ENCODE peak calls at places on chromosomes 7 and 10, in ten cellular contexts. One of them, this sample, is unnamed. For H3K27me3, the result is how much of the 10 kb centered on the place peaks cover.

GRCh38 chr7:142594078-142594477 is 155.2 kb upstream of the PRSS1 start:
- DNase-seq in endothelial cell of umbilical vein: no peak
- DNase-seq in tibial nerve: no peak
- DNase-seq in pancreas: no peak
- DNase-seq in A673: no peak
- DNase-seq in breast epithelium: no peak
- DNase-seq in body of pancreas: no peak
- DNase-seq in Panc1: no peak
- DNase-seq in brain microvascular endothelial cell: no peak
- DNase-seq in tibial artery: no peak
- DNase-seq in this sample: no peak

GRCh38 chr7:129470411-129470810 is 31.9 kb upstream of the SMKR1 start:
- DNase-seq in endothelial cell of umbilical vein: no peak
- DNase-seq in tibial nerve: no peak
- DNase-seq in pancreas: no peak
- DNase-seq in A673: no peak
- DNase-seq in breast epithelium: no peak
- DNase-seq in body of pancreas: no peak
- DNase-seq in Panc1: no peak
- DNase-seq in brain microvascular endothelial cell: no peak
- DNase-seq in tibial artery: no peak
- DNase-seq in this sample: no peak

GRCh38 chr7:143345428-143345900 is 17.0 kb downstream of the FAM131B start:
- DNase-seq in endothelial cell of umbilical vein: peak
- DNase-seq in tibial nerve: no peak
- DNase-seq in pancreas: peak
- DNase-seq in A673: peak
- DNase-seq in breast epithelium: no peak
- DNase-seq in body of pancreas: peak
- DNase-seq in Panc1: no peak
- DNase-seq in brain microvascular endothelial cell: peak
- DNase-seq in tibial artery: peak
- DNase-seq in this sample: peak

GRCh38 chr10:71045188-71045841 is 156.9 kb upstream of the PCBD1 start:
- DNase-seq in endothelial cell of umbilical vein: no peak
- DNase-seq in tibial nerve: peak
- DNase-seq in pancreas: no peak
- DNase-seq in A673: no peak
- DNase-seq in breast epithelium: no peak
- DNase-seq in body of pancreas: peak
- DNase-seq in Panc1: no peak
- DNase-seq in brain microvascular endothelial cell: no peak
- DNase-seq in tibial artery: peak
- DNase-seq in this sample: no peak

GRCh38 chr7:76512941-76513816 is 2.8 kb downstream of the UPK3B start:
- DNase-seq in endothelial cell of umbilical vein: peak
- DNase-seq in tibial nerve: no peak
- DNase-seq in pancreas: peak
- DNase-seq in A673: no peak
- DNase-seq in breast epithelium: no peak
- DNase-seq in body of pancreas: no peak
- DNase-seq in Panc1: no peak
- DNase-seq in brain microvascular endothelial cell: no peak
- DNase-seq in tibial artery: no peak
- DNase-seq in this sample: peak

GRCh38 chr10:34816067-34817002 is 1.2 kb upstream of the PARD3 start:
- DNase-seq in endothelial cell of umbilical vein: peak
- DNase-seq in tibial nerve: no peak
- DNase-seq in pancreas: no peak
- DNase-seq in A673: peak
- DNase-seq in breast epithelium: no peak
- DNase-seq in body of pancreas: no peak
- DNase-seq in Panc1: no peak
- DNase-seq in brain microvascular endothelial cell: no peak
- DNase-seq in tibial artery: peak
- DNase-seq in this sample: no peak

GRCh38 chr10:58741673-58742072 is 229.0 kb downstream of the BICC1 start:
- DNase-seq in endothelial cell of umbilical vein: no peak
- DNase-seq in tibial nerve: no peak
- DNase-seq in pancreas: no peak
- DNase-seq in A673: no peak
- DNase-seq in breast epithelium: no peak
- DNase-seq in body of pancreas: no peak
- DNase-seq in Panc1: no peak
- DNase-seq in brain microvascular endothelial cell: no peak
- DNase-seq in tibial artery: no peak
- DNase-seq in this sample: no peak

GRCh38 chr10:9331583-9332008 is 1277.1 kb downstream of the GATA3 start:
- DNase-seq in endothelial cell of umbilical vein: peak
- DNase-seq in tibial nerve: no peak
- DNase-seq in pancreas: no peak
- DNase-seq in A673: peak
- DNase-seq in breast epithelium: no peak
- DNase-seq in body of pancreas: no peak
- DNase-seq in Panc1: peak
- DNase-seq in brain microvascular endothelial cell: peak
- DNase-seq in tibial artery: no peak
- DNase-seq in this sample: no peak

GRCh38 chr10:6065406-6065805 is 3.2 kb upstream of the IL2RA start:
- DNase-seq in endothelial cell of umbilical vein: no peak
- DNase-seq in tibial nerve: no peak
- DNase-seq in pancreas: no peak
- DNase-seq in A673: no peak
- DNase-seq in breast epithelium: no peak
- DNase-seq in body of pancreas: no peak
- DNase-seq in Panc1: no peak
- DNase-seq in brain microvascular endothelial cell: no peak
- DNase-seq in tibial artery: no peak
- DNase-seq in this sample: no peak

GRCh38 chr10:119315128-119316001 is 108.0 kb downstream of the GRK5 start:
- DNase-seq in endothelial cell of umbilical vein: peak
- DNase-seq in tibial nerve: peak
- DNase-seq in pancreas: no peak
- DNase-seq in A673: peak
- DNase-seq in breast epithelium: no peak
- DNase-seq in body of pancreas: no peak
- DNase-seq in Panc1: peak
- DNase-seq in brain microvascular endothelial cell: peak
- DNase-seq in tibial artery: peak
- DNase-seq in this sample: peak

GRCh38 chr10:132353456-132354355 is 21.7 kb downstream of the LRRC27 start:
- DNase-seq in endothelial cell of umbilical vein: no peak
- DNase-seq in tibial nerve: no peak
- DNase-seq in pancreas: no peak
- DNase-seq in A673: no peak
- DNase-seq in breast epithelium: peak
- DNase-seq in body of pancreas: no peak
- DNase-seq in Panc1: no peak
- DNase-seq in brain microvascular endothelial cell: no peak
- DNase-seq in tibial artery: peak
- DNase-seq in this sample: no peak

GRCh38 chr10:70055550-70055949 is 2.9 kb downstream of the MACROH2A2 start:
- DNase-seq in endothelial cell of umbilical vein: no peak
- DNase-seq in tibial nerve: no peak
- DNase-seq in pancreas: no peak
- DNase-seq in A673: peak
- DNase-seq in breast epithelium: no peak
- DNase-seq in body of pancreas: no peak
- DNase-seq in Panc1: no peak
- DNase-seq in brain microvascular endothelial cell: no peak
- DNase-seq in tibial artery: no peak
- DNase-seq in this sample: no peak

GRCh38 chr7:21542891-21543527 is at the start of gene DNAH11:
- DNase-seq in endothelial cell of umbilical vein: peak
- DNase-seq in tibial nerve: no peak
- DNase-seq in pancreas: peak
- DNase-seq in A673: peak
- DNase-seq in breast epithelium: no peak
- DNase-seq in body of pancreas: peak
- DNase-seq in Panc1: no peak
- DNase-seq in brain microvascular endothelial cell: no peak
- DNase-seq in tibial artery: no peak
- DNase-seq in this sample: no peak
- H3K4me3 ChIP-seq in endothelial cell of umbilical vein: peak
- H3K4me3 ChIP-seq in tibial nerve: no peak
- H3K4me3 ChIP-seq in pancreas: peak
- H3K4me3 ChIP-seq in A673: peak
- H3K4me3 ChIP-seq in breast epithelium: peak
- H3K4me3 ChIP-seq in body of pancreas: no peak
- H3K4me3 ChIP-seq in Panc1: peak
- H3K4me3 ChIP-seq in brain microvascular endothelial cell: peak
- H3K4me3 ChIP-seq in tibial artery: peak
- H3K4me3 ChIP-seq in this sample: peak

GRCh38 chr10:100714566-100714950 is 30.8 kb upstream of the PAX2 start:
- DNase-seq in endothelial cell of umbilical vein: no peak
- DNase-seq in tibial nerve: no peak
- DNase-seq in pancreas: no peak
- DNase-seq in A673: no peak
- DNase-seq in breast epithelium: no peak
- DNase-seq in body of pancreas: no peak
- DNase-seq in Panc1: no peak
- DNase-seq in brain microvascular endothelial cell: no peak
- DNase-seq in tibial artery: no peak
- DNase-seq in this sample: no peak
- H3K27me3 ChIP-seq in endothelial cell of umbilical vein: half or more
- H3K27me3 ChIP-seq in tibial nerve: half or more
- H3K27me3 ChIP-seq in pancreas: under half
- H3K27me3 ChIP-seq in A673: half or more
- H3K27me3 ChIP-seq in breast epithelium: half or more
- H3K27me3 ChIP-seq in body of pancreas: under half
- H3K27me3 ChIP-seq in Panc1: under half
- H3K27me3 ChIP-seq in brain microvascular endothelial cell: half or more
- H3K27me3 ChIP-seq in tibial artery: half or more
- H3K27me3 ChIP-seq in this sample: half or more

GRCh38 chr10:102775973-102776669 is 32.4 kb downstream of the WBP1L start:
- DNase-seq in endothelial cell of umbilical vein: peak
- DNase-seq in tibial nerve: peak
- DNase-seq in pancreas: no peak
- DNase-seq in A673: peak
- DNase-seq in breast epithelium: no peak
- DNase-seq in body of pancreas: peak
- DNase-seq in Panc1: no peak
- DNase-seq in brain microvascular endothelial cell: peak
- DNase-seq in tibial artery: peak
- DNase-seq in this sample: no peak
- H3K4me3 ChIP-seq in endothelial cell of umbilical vein: peak
- H3K4me3 ChIP-seq in tibial nerve: peak
- H3K4me3 ChIP-seq in pancreas: no peak
- H3K4me3 ChIP-seq in A673: peak
- H3K4me3 ChIP-seq in breast epithelium: peak
- H3K4me3 ChIP-seq in body of pancreas: no peak
- H3K4me3 ChIP-seq in Panc1: peak
- H3K4me3 ChIP-seq in brain microvascular endothelial cell: peak
- H3K4me3 ChIP-seq in tibial artery: peak
- H3K4me3 ChIP-seq in this sample: no peak

GRCh38 chr7:35260254-35260653 is 6.4 kb upstream of the TBX20 start:
- DNase-seq in endothelial cell of umbilical vein: no peak
- DNase-seq in tibial nerve: no peak
- DNase-seq in pancreas: no peak
- DNase-seq in A673: no peak
- DNase-seq in breast epithelium: no peak
- DNase-seq in body of pancreas: no peak
- DNase-seq in Panc1: no peak
- DNase-seq in brain microvascular endothelial cell: no peak
- DNase-seq in tibial artery: no peak
- DNase-seq in this sample: no peak
- H3K27me3 ChIP-seq in endothelial cell of umbilical vein: half or more
- H3K27me3 ChIP-seq in tibial nerve: half or more
- H3K27me3 ChIP-seq in pancreas: under half
- H3K27me3 ChIP-seq in A673: half or more
- H3K27me3 ChIP-seq in breast epithelium: half or more
- H3K27me3 ChIP-seq in body of pancreas: under half
- H3K27me3 ChIP-seq in Panc1: under half
- H3K27me3 ChIP-seq in brain microvascular endothelial cell: half or more
- H3K27me3 ChIP-seq in tibial artery: half or more
- H3K27me3 ChIP-seq in this sample: half or more

GRCh38 chr10:50857579-50857978 is 27.8 kb downstream of the A1CF start:
- DNase-seq in endothelial cell of umbilical vein: no peak
- DNase-seq in tibial nerve: no peak
- DNase-seq in pancreas: no peak
- DNase-seq in A673: no peak
- DNase-seq in breast epithelium: no peak
- DNase-seq in body of pancreas: no peak
- DNase-seq in Panc1: no peak
- DNase-seq in brain microvascular endothelial cell: no peak
- DNase-seq in tibial artery: no peak
- DNase-seq in this sample: no peak
- H3K4me3 ChIP-seq in endothelial cell of umbilical vein: no peak
- H3K4me3 ChIP-seq in tibial nerve: no peak
- H3K4me3 ChIP-seq in pancreas: no peak
- H3K4me3 ChIP-seq in A673: no peak
- H3K4me3 ChIP-seq in breast epithelium: no peak
- H3K4me3 ChIP-seq in body of pancreas: no peak
- H3K4me3 ChIP-seq in Panc1: no peak
- H3K4me3 ChIP-seq in brain microvascular endothelial cell: no peak
- H3K4me3 ChIP-seq in tibial artery: no peak
- H3K4me3 ChIP-seq in this sample: no peak

DNA sequence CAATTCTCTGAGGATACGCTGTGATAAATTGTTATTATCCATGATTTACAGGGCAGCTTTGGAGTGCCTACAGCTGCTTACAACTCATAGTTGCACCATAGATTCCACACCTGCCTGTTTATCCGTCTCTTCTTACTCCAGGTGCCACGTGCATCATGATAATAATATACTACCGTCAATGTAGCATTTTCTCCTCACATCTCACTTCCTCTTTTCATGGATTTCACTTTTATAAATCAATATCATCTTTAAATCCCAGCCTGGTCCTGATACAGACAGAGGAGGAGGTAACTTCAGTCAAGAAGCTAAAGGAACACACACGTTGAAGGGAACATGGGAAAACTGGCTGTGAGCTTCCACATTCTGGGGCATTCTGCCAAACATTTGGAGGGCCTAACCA is 2.5 kb downstream of the CH25H start:
- DNase-seq in endothelial cell of umbilical vein: no peak
- DNase-seq in tibial nerve: no peak
- DNase-seq in pancreas: no peak
- DNase-seq in A673: no peak
- DNase-seq in breast epithelium: no peak
- DNase-seq in body of pancreas: no peak
- DNase-seq in Panc1: no peak
- DNase-seq in brain microvascular endothelial cell: no peak
- DNase-seq in tibial artery: no peak
- DNase-seq in this sample: no peak
- H3K27me3 ChIP-seq in endothelial cell of umbilical vein: under half
- H3K27me3 ChIP-seq in tibial nerve: under half
- H3K27me3 ChIP-seq in pancreas: under half
- H3K27me3 ChIP-seq in A673: under half
- H3K27me3 ChIP-seq in breast epithelium: under half
- H3K27me3 ChIP-seq in body of pancreas: under half
- H3K27me3 ChIP-seq in Panc1: under half
- H3K27me3 ChIP-seq in brain microvascular endothelial cell: under half
- H3K27me3 ChIP-seq in tibial artery: under half
- H3K27me3 ChIP-seq in this sample: under half

GRCh38 chr10:76111986-76112825 is 680.8 kb downstream of the LRMDA start:
- DNase-seq in endothelial cell of umbilical vein: no peak
- DNase-seq in tibial nerve: no peak
- DNase-seq in pancreas: peak
- DNase-seq in A673: no peak
- DNase-seq in breast epithelium: no peak
- DNase-seq in body of pancreas: no peak
- DNase-seq in Panc1: no peak
- DNase-seq in brain microvascular endothelial cell: no peak
- DNase-seq in tibial artery: no peak
- DNase-seq in this sample: no peak
- H3K4me3 ChIP-seq in endothelial cell of umbilical vein: no peak
- H3K4me3 ChIP-seq in tibial nerve: no peak
- H3K4me3 ChIP-seq in pancreas: no peak
- H3K4me3 ChIP-seq in A673: no peak
- H3K4me3 ChIP-seq in breast epithelium: peak
- H3K4me3 ChIP-seq in body of pancreas: no peak
- H3K4me3 ChIP-seq in Panc1: no peak
- H3K4me3 ChIP-seq in brain microvascular endothelial cell: peak
- H3K4me3 ChIP-seq in tibial artery: no peak
- H3K4me3 ChIP-seq in this sample: no peak

GRCh38 chr10:46550795-46551700 is 5.4 kb downstream of the GPRIN2 start:
- DNase-seq in endothelial cell of umbilical vein: no peak
- DNase-seq in tibial nerve: no peak
- DNase-seq in pancreas: peak
- DNase-seq in A673: no peak
- DNase-seq in breast epithelium: peak
- DNase-seq in body of pancreas: no peak
- DNase-seq in Panc1: no peak
- DNase-seq in brain microvascular endothelial cell: no peak
- DNase-seq in tibial artery: peak
- DNase-seq in this sample: no peak
- H3K27me3 ChIP-seq in endothelial cell of umbilical vein: under half
- H3K27me3 ChIP-seq in tibial nerve: under half
- H3K27me3 ChIP-seq in pancreas: under half
- H3K27me3 ChIP-seq in A673: under half
- H3K27me3 ChIP-seq in breast epithelium: under half
- H3K27me3 ChIP-seq in body of pancreas: under half
- H3K27me3 ChIP-seq in Panc1: under half
- H3K27me3 ChIP-seq in brain microvascular endothelial cell: under half
- H3K27me3 ChIP-seq in tibial artery: under half
- H3K27me3 ChIP-seq in this sample: under half

This sample was measured in iPS DF 6.9.